ENCODE peak calls at places on chromosomes 5 and 9, in six cellular contexts. H is heart right ventricle; E is colonic mucosa; J is CD8-positive, alpha-beta T cell; S is PC-3; N is uterus. L is an unnamed sample.

GRCh38 chr5:157761690-157762611 is 18.4 kb downstream of the LSM11 start:
- DNase-seq in H (peak; percentile 35), E (peak; percentile 39), J (peak; percentile 18), S (peak; percentile 86), N (no peak), L (no peak)

GRCh38 chr5:13045897-13046551 is 898.5 kb downstream of the DNAH5 start:
- DNase-seq in H (no peak), E (no peak), J (no peak), S (no peak), N (no peak), L (no peak)

GRCh38 chr9:129776938-129777768 is 24.3 kb upstream of the PTGES start:
- DNase-seq in H (peak; percentile 93), E (peak; percentile 83), J (peak; percentile 57), S (peak; percentile 93), N (peak; percentile 96), L (peak; percentile 64)

GRCh38 chr9:136472640-136473353 is 10.0 kb downstream of the SEC16A start:
- DNase-seq in H (no peak), E (no peak), J (no peak), S (no peak), N (no peak), L (no peak)

GRCh38 chr5:149924481-149924880 is 20.1 kb downstream of the PDE6A start:
- DNase-seq in H (no peak), E (no peak), J (no peak), S (no peak), N (no peak), L (no peak)

GRCh38 chr9:33166263-33167083 is 663 bp downstream of the B4GALT1 start:
- DNase-seq in H (peak; percentile 46), E (peak; percentile 64), J (peak; percentile 21), S (no peak), N (no peak), L (peak; percentile 59)

GRCh38 chr5:65815156-65815555 is 93.2 kb downstream of the NLN start:
- DNase-seq in H (no peak), E (peak; percentile 71), J (no peak), S (no peak), N (no peak), L (no peak)

GRCh38 chr9:105886136-105886535 is 191.8 kb downstream of the TMEM38B start:
- DNase-seq in H (no peak), E (no peak), J (no peak), S (no peak), N (no peak), L (no peak)

GRCh38 chr5:56812110-56812509 is 3.2 kb upstream of the MAP3K1 start:
- DNase-seq in H (no peak), E (no peak), J (no peak), S (no peak), N (no peak), L (no peak)

GRCh38 chr5:53425598-53426516 is 54.6 kb upstream of the FST start:
- DNase-seq in H (no peak), E (peak; percentile 37), J (no peak), S (peak; percentile 46), N (no peak), L (peak; percentile 6)

GRCh38 chr9:119026120-119026519 is 343.1 kb downstream of the BRINP1 start:
- DNase-seq in H (peak; percentile 54), E (no peak), J (no peak), S (no peak), N (peak; percentile 17), L (peak; percentile 66)

GRCh38 chr9:26245072-26245471 is 566.8 kb upstream of the TUSC1 start:
- DNase-seq in H (no peak), E (no peak), J (no peak), S (no peak), N (no peak), L (no peak)

GRCh38 chr9:129489838-129490582 is 130.9 kb downstream of the C9orf50 start:
- DNase-seq in H (peak; percentile 48), E (no peak), J (peak; percentile 73), S (no peak), N (peak; percentile 71), L (peak; percentile 35)

GRCh38 chr9:128887914-128888350 is 6.0 kb downstream of the LRRC8A start:
- DNase-seq in H (no peak), E (no peak), J (no peak), S (no peak), N (no peak), L (no peak)

GRCh38 chr9:82957526-82958379 is 105.2 kb downstream of the RASEF start:
- DNase-seq in H (no peak), E (no peak), J (no peak), S (no peak), N (no peak), L (peak; percentile 39)

GRCh38 chr5:146208916-146209522 is 5.6 kb downstream of the RBM27 start:
- DNase-seq in H (no peak), E (no peak), J (no peak), S (peak; percentile 78), N (no peak), L (no peak)

GRCh38 chr9:6008169-6008979 is 7.0 kb downstream of the RANBP6 start:
- DNase-seq in H (peak; percentile 98), E (peak; percentile 95), J (peak; percentile 89), S (peak; percentile 93), N (peak; percentile 93), L (peak; percentile 97)

GRCh38 chr5:169808118-169808581 is 171.1 kb downstream of the DOCK2 start:
- DNase-seq in H (no peak), E (no peak), J (no peak), S (no peak), N (no peak), L (no peak)

GRCh38 chr9:127715443-127716337 is at the start of the genes PTRH1 and TTC16:
- DNase-seq in H (peak; percentile 98), E (peak; percentile 98), J (peak; percentile 97), S (peak; percentile 94), N (peak; percentile 97), L (peak; percentile 97)

GRCh38 chr9:109458453-109459211 is 39.5 kb downstream of the PTPN3 start:
- DNase-seq in H (no peak), E (no peak), J (no peak), S (no peak), N (no peak), L (no peak)

GRCh38 chr9:101465330-101465915 is 29.8 kb upstream of the ALDOB start:
- DNase-seq in H (peak; percentile 33), E (peak; percentile 85), J (no peak), S (peak; percentile 67), N (no peak), L (peak; percentile 8)

GRCh38 chr9:115138151-115138550 is 20.2 kb upstream of the TNC start:
- DNase-seq in H (no peak), E (no peak), J (no peak), S (no peak), N (no peak), L (no peak)

GRCh38 chr5:172564883-172565282 is 76.2 kb upstream of the NEURL1B start:
- DNase-seq in H (no peak), E (no peak), J (no peak), S (no peak), N (no peak), L (no peak)

DNA sequence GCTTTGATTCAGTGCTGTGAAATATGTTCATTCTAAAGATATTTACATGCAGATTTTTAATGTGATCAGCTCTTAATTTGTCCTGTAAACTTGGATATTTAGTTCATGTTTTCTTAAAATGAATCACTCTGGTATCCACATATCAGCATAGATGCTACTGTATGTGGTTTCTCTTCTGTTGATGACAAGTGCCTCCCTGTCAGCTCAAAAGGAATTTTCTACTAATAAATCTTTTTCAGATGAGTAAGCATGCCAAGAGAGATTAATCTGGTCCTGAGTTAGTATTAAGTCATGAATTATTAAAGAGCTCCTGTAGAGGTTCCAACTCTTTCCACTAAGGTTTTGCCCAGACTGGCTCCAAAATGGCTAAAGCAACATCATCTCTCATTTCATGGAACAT is 129.2 kb downstream of the GOLPH3 start:
- DNase-seq in H (no peak), E (no peak), J (no peak), S (peak; percentile 93), N (no peak), L (no peak)
- H3K27ac ChIP-seq in H (no peak overlapping the region), E (no peak overlapping the region), J (no peak overlapping the region), S (peak overlapping the region; percentile 23), N (no peak overlapping the region), L (no peak overlapping the region)

GRCh38 chr5:10036136-10036535 is 213.6 kb downstream of the ATPSCKMT start:
- DNase-seq in H (no peak), E (no peak), J (no peak), S (peak; percentile 92), N (no peak), L (no peak)

GRCh38 chr5:10034008-10034407 is 215.7 kb downstream of the ATPSCKMT start:
- DNase-seq in H (peak; percentile 22), E (no peak), J (no peak), S (no peak), N (no peak), L (no peak)

GRCh38 chr5:10030219-10030831 is 219.4 kb downstream of the ATPSCKMT start:
- DNase-seq in H (no peak), E (no peak), J (no peak), S (peak; percentile 76), N (no peak), L (no peak)

GRCh38 chr5:10031817-10032216 is 217.9 kb downstream of the ATPSCKMT start:
- DNase-seq in H (no peak), E (no peak), J (no peak), S (peak; percentile 37), N (no peak), L (no peak)
- TF ChIP-seq CTCF in H (no peak), E (no peak), J (no peak), S (peak; percentile 54), N (no peak), L (no peak)

GRCh38 chr5:16794381-16794913 is 141.6 kb downstream of the MYO10 start:
- DNase-seq in H (no peak), E (no peak), J (no peak), S (no peak), N (no peak), L (no peak)

GRCh38 chr5:16787278-16787677 is 148.8 kb downstream of the MYO10 start:
- DNase-seq in H (no peak), E (no peak), J (no peak), S (no peak), N (no peak), L (no peak)

GRCh38 chr5:16788957-16789356 is 147.1 kb downstream of the MYO10 start:
- DNase-seq in H (no peak), E (no peak), J (no peak), S (no peak), N (no peak), L (no peak)

GRCh38 chr5:16792278-16793275 is 143.5 kb downstream of the MYO10 start:
- DNase-seq in H (no peak), E (no peak), J (no peak), S (no peak), N (no peak), L (no peak)

DNA sequence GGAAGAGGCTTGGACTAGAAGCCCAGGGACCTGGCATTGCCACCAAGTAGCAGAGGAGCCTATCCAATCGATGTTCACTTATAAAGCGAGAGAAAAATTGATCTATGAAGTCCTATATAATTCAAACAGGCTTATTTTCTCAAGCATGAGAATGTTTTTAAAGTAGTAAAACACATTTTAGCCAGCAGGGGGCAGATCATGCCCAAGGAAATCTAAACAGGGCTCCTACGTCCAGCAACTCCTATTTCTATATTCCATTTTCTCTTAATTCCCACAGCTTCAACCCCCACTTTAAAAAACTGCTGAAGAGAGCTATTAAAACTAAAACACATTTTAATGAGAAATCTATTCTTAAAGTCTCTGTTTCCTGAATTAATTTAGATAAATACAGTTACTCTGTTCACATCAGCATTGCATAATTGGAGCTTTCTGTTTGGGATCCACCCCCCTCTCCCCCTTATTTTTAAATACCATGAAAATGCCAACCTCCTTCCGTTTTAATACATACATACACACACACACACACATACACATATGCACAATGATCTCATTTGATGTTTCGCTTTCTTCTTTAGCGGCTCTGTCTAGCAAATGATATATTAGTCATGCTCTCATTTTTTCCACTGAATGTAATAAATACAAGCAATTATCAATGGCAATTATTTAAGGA is 144.9 kb downstream of the MYO10 start:
- DNase-seq in H (peak; percentile 17), E (peak; percentile 57), J (peak; percentile 16), S (peak; percentile 95), N (no peak), L (no peak)
- H3K27ac ChIP-seq in H (no peak overlapping the region), E (no peak overlapping the region), J (no peak overlapping the region), S (no peak overlapping the region), N (no peak overlapping the region), L (no peak overlapping the region)

GRCh38 chr9:80146466-80146865 is 574.7 kb downstream of the TLE4 start:
- DNase-seq in H (no peak), E (no peak), J (no peak), S (peak; percentile 13), N (no peak), L (no peak)
- TF ChIP-seq CTCF in H (no peak), E (no peak), J (no peak), S (peak; percentile 47), N (no peak), L (no peak)